ENCODE peak calls at places on chromosomes 4 and X, in six cellular contexts. One of them, this sample, is unnamed.

GRCh38 chr4:85430697-85431096 is 44.3 kb upstream of the ARHGAP24 start:
- DNase-seq in cardiac fibroblast: no peak
- DNase-seq in GM23338: peak
- DNase-seq in tibial nerve: no peak
- DNase-seq in PC-9: no peak
- DNase-seq in bronchial epithelial cell: peak
- DNase-seq in this sample: no peak

GRCh38 chr4:16603178-16603577 is 295.3 kb downstream of the LDB2 start:
- DNase-seq in cardiac fibroblast: no peak
- DNase-seq in PC-9: no peak
- DNase-seq in GM23338: no peak
- DNase-seq in tibial nerve: no peak
- DNase-seq in bronchial epithelial cell: no peak
- DNase-seq in this sample: no peak

GRCh38 chr4:106022454-106022853 is 127.2 kb downstream of the NPNT start:
- DNase-seq in bronchial epithelial cell: no peak
- DNase-seq in PC-9: no peak
- DNase-seq in GM23338: no peak
- DNase-seq in cardiac fibroblast: no peak
- DNase-seq in tibial nerve: no peak
- DNase-seq in this sample: no peak

GRCh38 chrX:1060562-1060960 is 151.9 kb downstream of the CRLF2 start:
- DNase-seq in PC-9: no peak
- DNase-seq in tibial nerve: no peak
- DNase-seq in bronchial epithelial cell: no peak
- DNase-seq in cardiac fibroblast: no peak
- DNase-seq in GM23338: no peak
- DNase-seq in this sample: no peak

GRCh38 chrX:48090123-48090522 is 18.7 kb upstream of the ZNF630 start:
- DNase-seq in tibial nerve: no peak
- DNase-seq in GM23338: no peak
- DNase-seq in PC-9: peak
- DNase-seq in cardiac fibroblast: no peak
- DNase-seq in bronchial epithelial cell: peak
- DNase-seq in this sample: no peak

GRCh38 chrX:137823257-137823656 is 257.3 kb downstream of the ZIC3 start:
- DNase-seq in GM23338: peak
- DNase-seq in tibial nerve: no peak
- DNase-seq in bronchial epithelial cell: no peak
- DNase-seq in cardiac fibroblast: no peak
- DNase-seq in PC-9: no peak
- DNase-seq in this sample: no peak

GRCh38 chr4:142778430-142778829 is 67.7 kb downstream of the INPP4B start:
- DNase-seq in GM23338: no peak
- DNase-seq in tibial nerve: no peak
- DNase-seq in cardiac fibroblast: peak
- DNase-seq in bronchial epithelial cell: peak
- DNase-seq in PC-9: no peak
- DNase-seq in this sample: no peak

GRCh38 chr4:186728631-186729271 is 5.1 kb upstream of the FAT1 start:
- DNase-seq in GM23338: peak
- DNase-seq in cardiac fibroblast: peak
- DNase-seq in PC-9: peak
- DNase-seq in bronchial epithelial cell: peak
- DNase-seq in tibial nerve: no peak
- DNase-seq in this sample: no peak

GRCh38 chr4:123955167-123955824 is 558.7 kb downstream of the SPRY1 start:
- DNase-seq in bronchial epithelial cell: no peak
- DNase-seq in PC-9: no peak
- DNase-seq in GM23338: no peak
- DNase-seq in cardiac fibroblast: no peak
- DNase-seq in tibial nerve: no peak
- DNase-seq in this sample: no peak

GRCh38 chr4:39048291-39048690 is 13.7 kb upstream of the KLHL5 start:
- DNase-seq in GM23338: no peak
- DNase-seq in PC-9: no peak
- DNase-seq in tibial nerve: no peak
- DNase-seq in bronchial epithelial cell: peak
- DNase-seq in cardiac fibroblast: no peak
- DNase-seq in this sample: no peak

GRCh38 chr4:112170451-112170993 is 25.3 kb downstream of the FAM241A start:
- DNase-seq in GM23338: no peak
- DNase-seq in cardiac fibroblast: peak
- DNase-seq in tibial nerve: no peak
- DNase-seq in PC-9: peak
- DNase-seq in bronchial epithelial cell: peak
- DNase-seq in this sample: no peak

GRCh38 chrX:9110808-9111207 is 76.9 kb upstream of the FAM9B start:
- DNase-seq in PC-9: no peak
- DNase-seq in tibial nerve: no peak
- DNase-seq in bronchial epithelial cell: no peak
- DNase-seq in GM23338: no peak
- DNase-seq in cardiac fibroblast: no peak
- DNase-seq in this sample: no peak

GRCh38 chr4:127622923-127623754 is 9.6 kb upstream of the INTU start:
- DNase-seq in PC-9: peak
- DNase-seq in bronchial epithelial cell: peak
- DNase-seq in GM23338: peak
- DNase-seq in tibial nerve: no peak
- DNase-seq in cardiac fibroblast: no peak
- DNase-seq in this sample: no peak

GRCh38 chr4:139890810-139891209 is 225.2 kb downstream of the MGST2 start:
- DNase-seq in GM23338: no peak
- DNase-seq in tibial nerve: no peak
- DNase-seq in PC-9: no peak
- DNase-seq in bronchial epithelial cell: peak
- DNase-seq in cardiac fibroblast: peak
- DNase-seq in this sample: no peak

GRCh38 chrX:57241967-57242366 is 44.5 kb upstream of the FAAH2 start:
- DNase-seq in PC-9: no peak
- DNase-seq in bronchial epithelial cell: no peak
- DNase-seq in cardiac fibroblast: no peak
- DNase-seq in GM23338: no peak
- DNase-seq in tibial nerve: no peak
- DNase-seq in this sample: no peak

GRCh38 chr4:8239661-8240060 is 29.9 kb upstream of the HTRA3 start:
- DNase-seq in bronchial epithelial cell: no peak
- DNase-seq in PC-9: no peak
- DNase-seq in cardiac fibroblast: no peak
- DNase-seq in tibial nerve: no peak
- DNase-seq in GM23338: no peak
- DNase-seq in this sample: no peak

GRCh38 chr4:32775049-32775448 is 2054.9 kb downstream of the PCDH7 start:
- DNase-seq in bronchial epithelial cell: peak
- DNase-seq in GM23338: peak
- DNase-seq in tibial nerve: no peak
- DNase-seq in cardiac fibroblast: peak
- DNase-seq in PC-9: peak
- DNase-seq in this sample: no peak

GRCh38 chrX:139112432-139112831 is 400.9 kb upstream of the FGF13 start:
- DNase-seq in tibial nerve: no peak
- DNase-seq in PC-9: no peak
- DNase-seq in bronchial epithelial cell: no peak
- DNase-seq in cardiac fibroblast: no peak
- DNase-seq in GM23338: no peak
- DNase-seq in this sample: no peak

GRCh38 chrX:13345037-13345436 is 25.2 kb upstream of the ATXN3L start:
- DNase-seq in GM23338: no peak
- DNase-seq in bronchial epithelial cell: no peak
- DNase-seq in PC-9: no peak
- DNase-seq in tibial nerve: no peak
- DNase-seq in cardiac fibroblast: no peak
- DNase-seq in this sample: no peak

GRCh38 chr4:7007142-7007907 is 35.8 kb upstream of the TADA2B start:
- DNase-seq in PC-9: no peak
- DNase-seq in cardiac fibroblast: no peak
- DNase-seq in tibial nerve: no peak
- DNase-seq in bronchial epithelial cell: no peak
- DNase-seq in GM23338: peak
- DNase-seq in this sample: no peak
- H3K4me3 ChIP-seq in PC-9: no peak
- H3K4me3 ChIP-seq in cardiac fibroblast: no peak
- H3K4me3 ChIP-seq in tibial nerve: no peak
- H3K4me3 ChIP-seq in bronchial epithelial cell: no peak
- H3K4me3 ChIP-seq in GM23338: no peak
- H3K4me3 ChIP-seq in this sample: no peak

DNA sequence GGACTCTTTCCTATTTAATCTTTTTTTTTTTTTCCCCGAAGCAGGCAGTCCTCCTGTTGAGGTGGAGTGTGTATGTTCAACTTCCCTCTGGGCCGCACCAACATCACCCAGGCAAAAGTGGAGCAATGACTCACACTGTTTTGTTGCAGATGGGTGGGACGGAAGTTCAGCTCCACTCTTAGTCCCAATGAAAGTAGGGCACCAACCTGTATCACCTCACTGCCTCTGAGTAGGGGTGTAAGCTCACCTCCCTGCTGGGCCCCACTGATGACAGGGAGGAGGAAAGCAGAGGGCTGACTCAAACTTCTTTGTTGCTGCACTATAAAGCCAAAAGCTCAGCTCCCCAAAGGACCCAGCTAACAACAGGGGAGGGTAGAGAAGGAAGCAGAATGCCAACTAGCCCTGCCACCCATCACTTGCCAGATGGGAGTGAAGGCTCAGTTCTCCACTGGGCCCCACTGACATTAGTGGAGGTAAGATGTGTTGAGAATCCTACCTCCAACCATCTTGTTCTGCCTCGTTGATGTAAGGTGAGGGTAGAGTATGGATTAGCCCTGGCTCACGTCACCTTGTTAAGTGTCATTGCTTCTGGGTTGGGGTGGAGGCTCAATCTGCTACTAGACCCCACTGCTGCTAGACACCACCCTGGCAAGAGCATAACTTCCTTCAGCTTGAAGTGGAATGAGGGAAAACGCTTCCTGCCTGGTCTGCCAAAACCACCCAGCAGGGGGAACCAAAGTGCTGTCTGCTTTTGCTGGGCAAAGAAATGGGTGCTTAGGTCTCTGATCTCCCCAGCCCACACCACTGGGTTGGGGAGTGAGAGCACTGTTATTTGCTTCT is 14.1 kb downstream of the RPS6KA3 start:
- DNase-seq in tibial nerve: peak
- DNase-seq in bronchial epithelial cell: peak
- DNase-seq in GM23338: peak
- DNase-seq in PC-9: no peak
- DNase-seq in cardiac fibroblast: peak
- DNase-seq in this sample: peak
- TF ChIP-seq CTCF in tibial nerve: peak
- TF ChIP-seq CTCF in bronchial epithelial cell: peak
- TF ChIP-seq CTCF in GM23338: peak
- TF ChIP-seq CTCF in PC-9: peak
- TF ChIP-seq CTCF in cardiac fibroblast: peak
- TF ChIP-seq CTCF in this sample: no peak

GRCh38 chr4:182960228-182960627 is 43.0 kb upstream of the DCTD start:
- DNase-seq in GM23338: no peak
- DNase-seq in cardiac fibroblast: no peak
- DNase-seq in bronchial epithelial cell: no peak
- DNase-seq in PC-9: no peak
- DNase-seq in tibial nerve: no peak
- DNase-seq in this sample: no peak
- H3K4me3 ChIP-seq in GM23338: no peak
- H3K4me3 ChIP-seq in cardiac fibroblast: no peak
- H3K4me3 ChIP-seq in bronchial epithelial cell: no peak
- H3K4me3 ChIP-seq in PC-9: no peak
- H3K4me3 ChIP-seq in tibial nerve: no peak
- H3K4me3 ChIP-seq in this sample: no peak

GRCh38 chr4:165016971-165017370 is 14.8 kb upstream of the TRIM60 start:
- DNase-seq in cardiac fibroblast: no peak
- DNase-seq in GM23338: peak
- DNase-seq in bronchial epithelial cell: no peak
- DNase-seq in tibial nerve: no peak
- DNase-seq in PC-9: no peak
- DNase-seq in this sample: no peak
- TF ChIP-seq CTCF in cardiac fibroblast: peak
- TF ChIP-seq CTCF in GM23338: peak
- TF ChIP-seq CTCF in bronchial epithelial cell: no peak
- TF ChIP-seq CTCF in tibial nerve: no peak
- TF ChIP-seq CTCF in PC-9: no peak
- TF ChIP-seq CTCF in this sample: no peak